ENCODE peak calls at places on chromosomes 6 and 20, in seven cellular contexts. I, Z, B, J, X, Q and V are unnamed samples.

GRCh38 chr20:9306521-9306920 is 207.9 kb upstream of the LAMP5 start:
- DNase-seq in I (peak; percentile 18), J (no peak), X (no peak), Q (peak; percentile 62), Z (no peak), B (no peak), V (no peak)

GRCh38 chr20:62745279-62745958 is 36.8 kb downstream of the NTSR1 start:
- DNase-seq in Q (no peak), Z (peak; percentile 62), J (no peak), B (no peak), X (no peak), I (no peak), V (no peak)

GRCh38 chr6:21115111-21115510 is 478.4 kb upstream of the SOX4 start:
- DNase-seq in J (no peak), Z (no peak), I (no peak), B (no peak), Q (no peak), X (no peak), V (no peak)

GRCh38 chr6:15473741-15474161 is 189.1 kb downstream of the DTNBP1 start:
- DNase-seq in J (no peak), Q (no peak), I (no peak), Z (no peak), X (peak; percentile 28), B (no peak), V (no peak)

GRCh38 chr20:58349586-58349985 is 39.4 kb upstream of the VAPB start:
- DNase-seq in Q (peak; percentile 40), X (no peak), B (no peak), I (no peak), Z (no peak), J (no peak), V (no peak)

GRCh38 chr6:30450548-30450907 is 38.8 kb upstream of the HLA-E start:
- DNase-seq in X (no peak), I (no peak), Q (no peak), Z (no peak), J (no peak), B (no peak), V (no peak)

GRCh38 chr6:139540276-139540675 is 165.8 kb upstream of the CITED2 start:
- DNase-seq in I (no peak), J (no peak), Q (no peak), B (no peak), Z (peak; percentile 67), X (no peak), V (no peak)

GRCh38 chr6:23510778-23511510 is 615.1 kb upstream of the NRSN1 start:
- DNase-seq in Z (no peak), J (no peak), B (no peak), X (no peak), Q (no peak), I (no peak), V (no peak)

GRCh38 chr6:85680388-85680787 is 37.7 kb upstream of the SYNCRIP start:
- DNase-seq in I (no peak), Q (no peak), B (no peak), Z (no peak), J (no peak), X (no peak), V (no peak)

GRCh38 chr6:23940466-23940865 is 185.5 kb upstream of the NRSN1 start:
- DNase-seq in B (no peak), J (no peak), X (no peak), I (no peak), Z (no peak), Q (no peak), V (no peak)

GRCh38 chr6:161498359-161498758 is 224.5 kb upstream of the AGPAT4 start:
- DNase-seq in Q (peak; percentile 68), X (peak; percentile 88), J (peak; percentile 51), Z (peak; percentile 58), I (no peak), B (no peak), V (no peak)

GRCh38 chr6:18241208-18241836 is 23.0 kb downstream of the DEK start:
- DNase-seq in Z (no peak), Q (no peak), J (no peak), X (no peak), B (no peak), I (no peak), V (no peak)

GRCh38 chr6:89310929-89311328 is 4.2 kb downstream of the GABRR2 start:
- DNase-seq in Z (no peak), I (no peak), Q (no peak), X (no peak), J (no peak), B (no peak), V (no peak)

GRCh38 chr6:141988327-141988726 is 144.4 kb upstream of the GJE1 start:
- DNase-seq in Z (no peak), X (no peak), I (no peak), B (no peak), J (no peak), Q (no peak), V (no peak)

GRCh38 chr20:38838326-38838725 is 32.8 kb downstream of the PPP1R16B start:
- DNase-seq in I (no peak), Z (no peak), J (no peak), X (no peak), Q (no peak), B (no peak), V (no peak)

GRCh38 chr20:51280047-51280446 is 257.1 kb upstream of the KCNG1 start:
- DNase-seq in J (no peak), I (no peak), Z (no peak), X (no peak), B (no peak), Q (no peak), V (no peak)

GRCh38 chr6:28750926-28751458 is 172.8 kb downstream of the TRIM27 start:
- DNase-seq in X (no peak), Z (no peak), I (no peak), Q (no peak), J (no peak), B (no peak), V (no peak)

GRCh38 chr6:3540980-3541379 is 84.1 kb upstream of the SLC22A23 start:
- DNase-seq in J (peak; percentile 34), B (no peak), I (no peak), X (no peak), Q (no peak), Z (no peak), V (no peak)

GRCh38 chr6:56359201-56359899 is 112.0 kb upstream of the COL21A1 start:
- DNase-seq in B (peak; percentile 52), Q (peak; percentile 68), Z (no peak), X (peak; percentile 86), J (peak; percentile 73), I (peak; percentile 65), V (no peak)

GRCh38 chr20:32972181-32973076 is 31.8 kb downstream of the SUN5 start:
- DNase-seq in Z (no peak), B (peak; percentile 85), I (peak; percentile 30), X (peak; percentile 66), J (peak; percentile 46), Q (no peak), V (no peak)

GRCh38 chr6:134323698-134324097 is 5.8 kb upstream of the SGK1 start:
- DNase-seq in X (no peak), Z (no peak), I (no peak), Q (no peak), B (no peak), J (no peak), V (no peak)

GRCh38 chr20:46694484-46694883 is 5.2 kb upstream of the TP53RK start:
- DNase-seq in X (no peak), Q (peak; percentile 54), J (no peak), Z (no peak), B (no peak), I (no peak), V (no peak)

GRCh38 chr6:73207221-73207837 is 18.0 kb downstream of the KHDC1L start:
- DNase-seq in J (no peak), Z (no peak), I (no peak), Q (no peak), B (no peak), X (no peak), V (no peak)

GRCh38 chr6:147759088-147759487 is 250.6 kb downstream of the SAMD5 start:
- DNase-seq in J (no peak), X (no peak), Q (no peak), I (no peak), B (no peak), Z (no peak), V (no peak)

DNA sequence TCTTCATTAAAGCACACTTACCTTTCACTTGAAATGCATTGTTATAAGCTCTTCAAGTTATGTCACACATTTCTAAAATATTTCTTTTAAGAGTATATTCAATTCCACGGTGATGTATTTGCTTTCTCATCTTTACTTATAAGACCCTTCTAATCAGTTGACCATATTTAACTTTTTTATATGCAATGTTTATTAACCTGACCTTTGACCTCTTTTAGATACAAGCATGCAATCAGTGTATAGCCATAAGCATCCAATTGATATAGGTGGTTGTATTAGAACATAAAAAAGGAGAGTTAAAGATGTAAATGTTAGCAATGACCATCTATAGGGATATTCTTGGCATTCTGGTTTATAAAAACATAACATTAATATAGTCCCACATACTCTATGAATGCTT is 9.2 kb downstream of the USP49 start:
- DNase-seq in Z (no peak), Q (no peak), B (no peak), J (no peak), X (no peak), I (no peak), V (no peak)
- TF ChIP-seq CTCF in Z (no peak), Q (no peak), B (no peak), J (no peak), X (no peak), I (no peak), V (no peak)

DNA sequence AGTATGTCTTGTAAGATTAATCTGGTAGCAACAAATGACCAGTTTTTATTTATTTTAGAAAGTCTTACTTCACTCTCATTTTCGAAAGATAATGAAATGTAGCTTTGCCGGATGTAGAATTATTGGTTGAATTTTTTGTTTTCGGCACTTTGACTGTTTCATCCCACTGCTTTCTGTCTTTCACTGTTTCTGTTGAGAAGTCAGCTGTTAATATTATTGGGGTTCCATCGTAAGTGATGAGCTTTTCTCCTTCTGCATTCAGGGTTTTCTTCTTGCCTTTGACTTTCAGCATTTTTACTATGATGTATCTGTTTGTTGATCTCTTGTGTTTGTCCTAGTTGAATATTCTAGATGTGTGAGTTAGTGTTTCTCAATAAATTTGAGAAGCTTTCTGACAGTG is 383.4 kb downstream of the PAX1 start:
- DNase-seq in J (no peak), Z (no peak), I (no peak), Q (no peak), X (no peak), B (no peak), V (no peak)
- TF ChIP-seq CTCF in J (no peak), Z (no peak), I (no peak), Q (no peak), X (no peak), B (no peak), V (no peak)

GRCh38 chr6:113122060-113122459 is 735.1 kb upstream of the MARCKS start:
- DNase-seq in Q (peak; percentile 83), I (no peak), B (no peak), X (peak; percentile 66), Z (no peak), J (no peak), V (no peak)
- TF ChIP-seq CTCF in Q (peak; percentile 37), I (no peak), B (no peak), X (peak; percentile 63), Z (no peak), J (peak; percentile 34), V (no peak)

DNA sequence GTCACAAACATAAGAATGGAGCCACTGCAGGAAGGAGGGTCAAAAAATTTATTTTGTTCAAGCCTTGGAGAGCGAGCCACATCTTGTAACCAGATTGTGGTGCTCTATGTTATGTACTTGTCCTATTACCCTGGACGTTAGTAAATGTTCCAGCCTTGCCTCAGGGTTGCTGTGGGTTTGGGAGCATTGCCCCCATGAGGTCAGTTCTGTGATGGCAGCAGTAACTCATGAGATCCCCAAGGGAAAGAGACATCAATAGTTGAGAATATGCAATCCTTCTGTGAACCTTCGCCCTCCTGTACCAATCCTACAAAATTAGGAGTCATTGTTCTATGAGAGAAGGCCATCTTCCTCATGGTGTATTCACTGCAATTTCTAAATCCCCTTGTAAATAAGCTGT is 16.4 kb upstream of the CFAP206 start:
- DNase-seq in Z (no peak), X (peak; percentile 85), Q (peak; percentile 20), J (no peak), I (no peak), B (peak; percentile 38), V (no peak)
- TF ChIP-seq CTCF in Z (no peak), X (peak; percentile 80), Q (peak; percentile 26), J (peak; percentile 82), I (no peak), B (peak; percentile 75), V (peak; percentile 24)